ENCODE peak calls at places on chromosome 16, in ten cellular contexts. One of them, this sample, is unnamed.
A peak's percentile ranks its signal among the peaks of the same experiment; 100 is the strongest.

GRCh38 chr16:49602201-49603041 is 228.8 kb downstream of the C16orf78 start:
- DNase-seq in T-helper 9 cell: no peak
- DNase-seq in stimulated activated CD4-positive, alpha-beta T cell treated with anti-CD3 and anti-CD28 coated beads, TNF-alpha, amount 100 ng/mL, for 48 hours: no peak
- DNase-seq in activated CD8-positive, alpha-beta memory T cell treated with anti-CD3 and anti-CD28 coated beads, Interleukin-2, amount 50 U/mL, for 4 hours: no peak
- DNase-seq in dorsolateral prefrontal cortex: peak; percentile 56
- DNase-seq in LHCN-M2: no peak
- DNase-seq in AG08396: no peak
- DNase-seq in GM13976: no peak
- DNase-seq in NCI-H345: no peak
- DNase-seq in heart right ventricle: no peak
- DNase-seq in this sample: no peak

GRCh38 chr16:85998868-85999729 is 100.1 kb downstream of the IRF8 start:
- DNase-seq in GM13976: peak; percentile 35
- DNase-seq in LHCN-M2: no peak
- DNase-seq in T-helper 9 cell: no peak
- DNase-seq in stimulated activated CD4-positive, alpha-beta T cell treated with anti-CD3 and anti-CD28 coated beads, TNF-alpha, amount 100 ng/mL, for 48 hours: no peak
- DNase-seq in AG08396: no peak
- DNase-seq in activated CD8-positive, alpha-beta memory T cell treated with anti-CD3 and anti-CD28 coated beads, Interleukin-2, amount 50 U/mL, for 4 hours: no peak
- DNase-seq in dorsolateral prefrontal cortex: no peak
- DNase-seq in NCI-H345: no peak
- DNase-seq in heart right ventricle: no peak
- DNase-seq in this sample: no peak

GRCh38 chr16:66291833-66292232 is 74.7 kb upstream of the CDH5 start:
- DNase-seq in AG08396: no peak
- DNase-seq in stimulated activated CD4-positive, alpha-beta T cell treated with anti-CD3 and anti-CD28 coated beads, TNF-alpha, amount 100 ng/mL, for 48 hours: no peak
- DNase-seq in NCI-H345: no peak
- DNase-seq in GM13976: no peak
- DNase-seq in heart right ventricle: no peak
- DNase-seq in LHCN-M2: no peak
- DNase-seq in dorsolateral prefrontal cortex: no peak
- DNase-seq in activated CD8-positive, alpha-beta memory T cell treated with anti-CD3 and anti-CD28 coated beads, Interleukin-2, amount 50 U/mL, for 4 hours: no peak
- DNase-seq in T-helper 9 cell: no peak
- DNase-seq in this sample: no peak

GRCh38 chr16:85879975-85880831 is 18.8 kb upstream of the IRF8 start:
- DNase-seq in T-helper 9 cell: no peak
- DNase-seq in dorsolateral prefrontal cortex: no peak
- DNase-seq in activated CD8-positive, alpha-beta memory T cell treated with anti-CD3 and anti-CD28 coated beads, Interleukin-2, amount 50 U/mL, for 4 hours: no peak
- DNase-seq in GM13976: peak; percentile 60
- DNase-seq in LHCN-M2: no peak
- DNase-seq in NCI-H345: no peak
- DNase-seq in heart right ventricle: no peak
- DNase-seq in stimulated activated CD4-positive, alpha-beta T cell treated with anti-CD3 and anti-CD28 coated beads, TNF-alpha, amount 100 ng/mL, for 48 hours: no peak
- DNase-seq in AG08396: no peak
- DNase-seq in this sample: no peak

GRCh38 chr16:84024854-84025253 is 17.7 kb downstream of the SLC38A8 start:
- DNase-seq in dorsolateral prefrontal cortex: no peak
- DNase-seq in NCI-H345: no peak
- DNase-seq in LHCN-M2: peak; percentile 50
- DNase-seq in activated CD8-positive, alpha-beta memory T cell treated with anti-CD3 and anti-CD28 coated beads, Interleukin-2, amount 50 U/mL, for 4 hours: no peak
- DNase-seq in T-helper 9 cell: no peak
- DNase-seq in AG08396: peak; percentile 73
- DNase-seq in stimulated activated CD4-positive, alpha-beta T cell treated with anti-CD3 and anti-CD28 coated beads, TNF-alpha, amount 100 ng/mL, for 48 hours: no peak
- DNase-seq in GM13976: no peak
- DNase-seq in heart right ventricle: no peak
- DNase-seq in this sample: no peak

GRCh38 chr16:31438414-31438813 is 4.2 kb downstream of the ZNF843 start:
- DNase-seq in stimulated activated CD4-positive, alpha-beta T cell treated with anti-CD3 and anti-CD28 coated beads, TNF-alpha, amount 100 ng/mL, for 48 hours: no peak
- DNase-seq in heart right ventricle: no peak
- DNase-seq in NCI-H345: no peak
- DNase-seq in AG08396: no peak
- DNase-seq in LHCN-M2: no peak
- DNase-seq in T-helper 9 cell: no peak
- DNase-seq in GM13976: no peak
- DNase-seq in activated CD8-positive, alpha-beta memory T cell treated with anti-CD3 and anti-CD28 coated beads, Interleukin-2, amount 50 U/mL, for 4 hours: no peak
- DNase-seq in dorsolateral prefrontal cortex: peak; percentile 57
- DNase-seq in this sample: no peak

GRCh38 chr16:11251525-11252481 is 4.2 kb downstream of the SOCS1 start:
- DNase-seq in GM13976: peak; percentile 80
- DNase-seq in activated CD8-positive, alpha-beta memory T cell treated with anti-CD3 and anti-CD28 coated beads, Interleukin-2, amount 50 U/mL, for 4 hours: peak; percentile 81
- DNase-seq in LHCN-M2: no peak
- DNase-seq in stimulated activated CD4-positive, alpha-beta T cell treated with anti-CD3 and anti-CD28 coated beads, TNF-alpha, amount 100 ng/mL, for 48 hours: peak; percentile 79
- DNase-seq in AG08396: peak; percentile 66
- DNase-seq in NCI-H345: no peak
- DNase-seq in T-helper 9 cell: peak; percentile 64
- DNase-seq in heart right ventricle: no peak
- DNase-seq in dorsolateral prefrontal cortex: no peak
- DNase-seq in this sample: no peak

GRCh38 chr16:57916735-57917450 is 54.0 kb downstream of the CNGB1 start:
- DNase-seq in AG08396: no peak
- DNase-seq in dorsolateral prefrontal cortex: no peak
- DNase-seq in T-helper 9 cell: no peak
- DNase-seq in activated CD8-positive, alpha-beta memory T cell treated with anti-CD3 and anti-CD28 coated beads, Interleukin-2, amount 50 U/mL, for 4 hours: no peak
- DNase-seq in NCI-H345: no peak
- DNase-seq in heart right ventricle: no peak
- DNase-seq in LHCN-M2: no peak
- DNase-seq in stimulated activated CD4-positive, alpha-beta T cell treated with anti-CD3 and anti-CD28 coated beads, TNF-alpha, amount 100 ng/mL, for 48 hours: no peak
- DNase-seq in GM13976: no peak
- DNase-seq in this sample: no peak

GRCh38 chr16:67926181-67926742 is 5.4 kb downstream of the CTRL start:
- DNase-seq in NCI-H345: peak; percentile 89
- DNase-seq in AG08396: no peak
- DNase-seq in dorsolateral prefrontal cortex: no peak
- DNase-seq in heart right ventricle: no peak
- DNase-seq in activated CD8-positive, alpha-beta memory T cell treated with anti-CD3 and anti-CD28 coated beads, Interleukin-2, amount 50 U/mL, for 4 hours: no peak
- DNase-seq in T-helper 9 cell: no peak
- DNase-seq in LHCN-M2: peak; percentile 36
- DNase-seq in stimulated activated CD4-positive, alpha-beta T cell treated with anti-CD3 and anti-CD28 coated beads, TNF-alpha, amount 100 ng/mL, for 48 hours: no peak
- DNase-seq in GM13976: no peak
- DNase-seq in this sample: peak; percentile 96

GRCh38 chr16:54284931-54285413 is 1.6 kb downstream of the IRX3 start:
- DNase-seq in T-helper 9 cell: no peak
- DNase-seq in LHCN-M2: peak; percentile 51
- DNase-seq in activated CD8-positive, alpha-beta memory T cell treated with anti-CD3 and anti-CD28 coated beads, Interleukin-2, amount 50 U/mL, for 4 hours: no peak
- DNase-seq in dorsolateral prefrontal cortex: no peak
- DNase-seq in NCI-H345: no peak
- DNase-seq in stimulated activated CD4-positive, alpha-beta T cell treated with anti-CD3 and anti-CD28 coated beads, TNF-alpha, amount 100 ng/mL, for 48 hours: no peak
- DNase-seq in heart right ventricle: no peak
- DNase-seq in AG08396: no peak
- DNase-seq in GM13976: peak; percentile 29
- DNase-seq in this sample: no peak

GRCh38 chr16:90057738-90058173 is 19.4 kb downstream of the PRDM7 start:
- DNase-seq in LHCN-M2: peak; percentile 41
- DNase-seq in activated CD8-positive, alpha-beta memory T cell treated with anti-CD3 and anti-CD28 coated beads, Interleukin-2, amount 50 U/mL, for 4 hours: no peak
- DNase-seq in T-helper 9 cell: no peak
- DNase-seq in heart right ventricle: no peak
- DNase-seq in NCI-H345: no peak
- DNase-seq in AG08396: no peak
- DNase-seq in dorsolateral prefrontal cortex: no peak
- DNase-seq in GM13976: peak; percentile 40
- DNase-seq in stimulated activated CD4-positive, alpha-beta T cell treated with anti-CD3 and anti-CD28 coated beads, TNF-alpha, amount 100 ng/mL, for 48 hours: peak; percentile 20
- DNase-seq in this sample: no peak

GRCh38 chr16:88303405-88303804 is 79.4 kb upstream of the ZNF469 start:
- DNase-seq in activated CD8-positive, alpha-beta memory T cell treated with anti-CD3 and anti-CD28 coated beads, Interleukin-2, amount 50 U/mL, for 4 hours: no peak
- DNase-seq in LHCN-M2: no peak
- DNase-seq in GM13976: no peak
- DNase-seq in NCI-H345: no peak
- DNase-seq in stimulated activated CD4-positive, alpha-beta T cell treated with anti-CD3 and anti-CD28 coated beads, TNF-alpha, amount 100 ng/mL, for 48 hours: no peak
- DNase-seq in AG08396: no peak
- DNase-seq in dorsolateral prefrontal cortex: no peak
- DNase-seq in T-helper 9 cell: no peak
- DNase-seq in heart right ventricle: no peak
- DNase-seq in this sample: no peak

GRCh38 chr16:67741118-67741517 is 22.0 kb upstream of the GFOD2 start:
- DNase-seq in stimulated activated CD4-positive, alpha-beta T cell treated with anti-CD3 and anti-CD28 coated beads, TNF-alpha, amount 100 ng/mL, for 48 hours: no peak
- DNase-seq in GM13976: no peak
- DNase-seq in T-helper 9 cell: no peak
- DNase-seq in LHCN-M2: no peak
- DNase-seq in NCI-H345: no peak
- DNase-seq in dorsolateral prefrontal cortex: no peak
- DNase-seq in activated CD8-positive, alpha-beta memory T cell treated with anti-CD3 and anti-CD28 coated beads, Interleukin-2, amount 50 U/mL, for 4 hours: no peak
- DNase-seq in AG08396: no peak
- DNase-seq in heart right ventricle: no peak
- DNase-seq in this sample: no peak

GRCh38 chr16:83945587-83945986 is 7.5 kb upstream of the OSGIN1 start:
- DNase-seq in GM13976: no peak
- DNase-seq in dorsolateral prefrontal cortex: no peak
- DNase-seq in T-helper 9 cell: no peak
- DNase-seq in LHCN-M2: no peak
- DNase-seq in heart right ventricle: no peak
- DNase-seq in activated CD8-positive, alpha-beta memory T cell treated with anti-CD3 and anti-CD28 coated beads, Interleukin-2, amount 50 U/mL, for 4 hours: no peak
- DNase-seq in NCI-H345: no peak
- DNase-seq in stimulated activated CD4-positive, alpha-beta T cell treated with anti-CD3 and anti-CD28 coated beads, TNF-alpha, amount 100 ng/mL, for 48 hours: no peak
- DNase-seq in AG08396: no peak
- DNase-seq in this sample: no peak

GRCh38 chr16:19605701-19606100 is 50.2 kb downstream of the VPS35L start:
- DNase-seq in dorsolateral prefrontal cortex: no peak
- DNase-seq in AG08396: no peak
- DNase-seq in stimulated activated CD4-positive, alpha-beta T cell treated with anti-CD3 and anti-CD28 coated beads, TNF-alpha, amount 100 ng/mL, for 48 hours: no peak
- DNase-seq in T-helper 9 cell: no peak
- DNase-seq in activated CD8-positive, alpha-beta memory T cell treated with anti-CD3 and anti-CD28 coated beads, Interleukin-2, amount 50 U/mL, for 4 hours: no peak
- DNase-seq in GM13976: no peak
- DNase-seq in NCI-H345: no peak
- DNase-seq in LHCN-M2: no peak
- DNase-seq in heart right ventricle: no peak
- DNase-seq in this sample: no peak

GRCh38 chr16:63057342-63057741 is 1021.1 kb upstream of the CDH8 start:
- DNase-seq in activated CD8-positive, alpha-beta memory T cell treated with anti-CD3 and anti-CD28 coated beads, Interleukin-2, amount 50 U/mL, for 4 hours: no peak
- DNase-seq in T-helper 9 cell: no peak
- DNase-seq in NCI-H345: no peak
- DNase-seq in dorsolateral prefrontal cortex: no peak
- DNase-seq in AG08396: no peak
- DNase-seq in LHCN-M2: no peak
- DNase-seq in heart right ventricle: no peak
- DNase-seq in stimulated activated CD4-positive, alpha-beta T cell treated with anti-CD3 and anti-CD28 coated beads, TNF-alpha, amount 100 ng/mL, for 48 hours: no peak
- DNase-seq in GM13976: no peak
- DNase-seq in this sample: no peak

GRCh38 chr16:69260019-69260418 is 51.1 kb upstream of the VPS4A start:
- DNase-seq in NCI-H345: no peak
- DNase-seq in LHCN-M2: no peak
- DNase-seq in GM13976: no peak
- DNase-seq in dorsolateral prefrontal cortex: no peak
- DNase-seq in activated CD8-positive, alpha-beta memory T cell treated with anti-CD3 and anti-CD28 coated beads, Interleukin-2, amount 50 U/mL, for 4 hours: no peak
- DNase-seq in T-helper 9 cell: no peak
- DNase-seq in heart right ventricle: no peak
- DNase-seq in stimulated activated CD4-positive, alpha-beta T cell treated with anti-CD3 and anti-CD28 coated beads, TNF-alpha, amount 100 ng/mL, for 48 hours: no peak
- DNase-seq in AG08396: no peak
- DNase-seq in this sample: no peak

GRCh38 chr16:3637371-3637923 is 17.0 kb upstream of the DNASE1 start:
- DNase-seq in heart right ventricle: no peak
- DNase-seq in AG08396: no peak
- DNase-seq in NCI-H345: no peak
- DNase-seq in activated CD8-positive, alpha-beta memory T cell treated with anti-CD3 and anti-CD28 coated beads, Interleukin-2, amount 50 U/mL, for 4 hours: no peak
- DNase-seq in GM13976: no peak
- DNase-seq in LHCN-M2: no peak
- DNase-seq in stimulated activated CD4-positive, alpha-beta T cell treated with anti-CD3 and anti-CD28 coated beads, TNF-alpha, amount 100 ng/mL, for 48 hours: no peak
- DNase-seq in T-helper 9 cell: no peak
- DNase-seq in dorsolateral prefrontal cortex: no peak
- DNase-seq in this sample: no peak

GRCh38 chr16:67884684-67885083 is at the start of gene NRN1L:
- DNase-seq in activated CD8-positive, alpha-beta memory T cell treated with anti-CD3 and anti-CD28 coated beads, Interleukin-2, amount 50 U/mL, for 4 hours: no peak
- DNase-seq in heart right ventricle: peak; percentile 92
- DNase-seq in T-helper 9 cell: no peak
- DNase-seq in AG08396: peak; percentile 98
- DNase-seq in GM13976: no peak
- DNase-seq in LHCN-M2: no peak
- DNase-seq in stimulated activated CD4-positive, alpha-beta T cell treated with anti-CD3 and anti-CD28 coated beads, TNF-alpha, amount 100 ng/mL, for 48 hours: no peak
- DNase-seq in dorsolateral prefrontal cortex: peak; percentile 93
- DNase-seq in NCI-H345: peak; percentile 31
- DNase-seq in this sample: peak; percentile 91

GRCh38 chr16:85569615-85570212 is 43.4 kb upstream of the GSE1 start:
- DNase-seq in AG08396: peak; percentile 47
- DNase-seq in stimulated activated CD4-positive, alpha-beta T cell treated with anti-CD3 and anti-CD28 coated beads, TNF-alpha, amount 100 ng/mL, for 48 hours: no peak
- DNase-seq in dorsolateral prefrontal cortex: no peak
- DNase-seq in LHCN-M2: no peak
- DNase-seq in heart right ventricle: no peak
- DNase-seq in NCI-H345: peak; percentile 93
- DNase-seq in T-helper 9 cell: no peak
- DNase-seq in GM13976: peak; percentile 92
- DNase-seq in activated CD8-positive, alpha-beta memory T cell treated with anti-CD3 and anti-CD28 coated beads, Interleukin-2, amount 50 U/mL, for 4 hours: peak; percentile 35
- DNase-seq in this sample: no peak

GRCh38 chr16:88703486-88704309 is 2.5 kb downstream of the RNF166 start:
- DNase-seq in T-helper 9 cell: peak; percentile 60
- DNase-seq in AG08396: no peak
- DNase-seq in stimulated activated CD4-positive, alpha-beta T cell treated with anti-CD3 and anti-CD28 coated beads, TNF-alpha, amount 100 ng/mL, for 48 hours: peak; percentile 48
- DNase-seq in activated CD8-positive, alpha-beta memory T cell treated with anti-CD3 and anti-CD28 coated beads, Interleukin-2, amount 50 U/mL, for 4 hours: peak; percentile 73
- DNase-seq in GM13976: no peak
- DNase-seq in NCI-H345: no peak
- DNase-seq in LHCN-M2: no peak
- DNase-seq in heart right ventricle: peak; percentile 53
- DNase-seq in dorsolateral prefrontal cortex: no peak
- DNase-seq in this sample: no peak

GRCh38 chr16:11025120-11025531 is 80.8 kb downstream of the CLEC16A start:
- DNase-seq in NCI-H345: no peak
- DNase-seq in activated CD8-positive, alpha-beta memory T cell treated with anti-CD3 and anti-CD28 coated beads, Interleukin-2, amount 50 U/mL, for 4 hours: no peak
- DNase-seq in GM13976: peak; percentile 50
- DNase-seq in heart right ventricle: no peak
- DNase-seq in T-helper 9 cell: no peak
- DNase-seq in stimulated activated CD4-positive, alpha-beta T cell treated with anti-CD3 and anti-CD28 coated beads, TNF-alpha, amount 100 ng/mL, for 48 hours: no peak
- DNase-seq in dorsolateral prefrontal cortex: no peak
- DNase-seq in AG08396: no peak
- DNase-seq in LHCN-M2: no peak
- DNase-seq in this sample: peak; percentile 43

GRCh38 chr16:57797526-57798266 is 4.6 kb downstream of the KIFC3 start:
- DNase-seq in activated CD8-positive, alpha-beta memory T cell treated with anti-CD3 and anti-CD28 coated beads, Interleukin-2, amount 50 U/mL, for 4 hours: no peak
- DNase-seq in AG08396: no peak
- DNase-seq in stimulated activated CD4-positive, alpha-beta T cell treated with anti-CD3 and anti-CD28 coated beads, TNF-alpha, amount 100 ng/mL, for 48 hours: no peak
- DNase-seq in heart right ventricle: peak; percentile 40
- DNase-seq in dorsolateral prefrontal cortex: no peak
- DNase-seq in NCI-H345: no peak
- DNase-seq in LHCN-M2: no peak
- DNase-seq in GM13976: no peak
- DNase-seq in T-helper 9 cell: no peak
- DNase-seq in this sample: no peak

GRCh38 chr16:87744750-87745514 is 20.9 kb downstream of the KLHDC4 start:
- DNase-seq in NCI-H345: no peak
- DNase-seq in LHCN-M2: no peak
- DNase-seq in stimulated activated CD4-positive, alpha-beta T cell treated with anti-CD3 and anti-CD28 coated beads, TNF-alpha, amount 100 ng/mL, for 48 hours: no peak
- DNase-seq in AG08396: no peak
- DNase-seq in T-helper 9 cell: no peak
- DNase-seq in activated CD8-positive, alpha-beta memory T cell treated with anti-CD3 and anti-CD28 coated beads, Interleukin-2, amount 50 U/mL, for 4 hours: no peak
- DNase-seq in dorsolateral prefrontal cortex: no peak
- DNase-seq in GM13976: no peak
- DNase-seq in heart right ventricle: no peak
- DNase-seq in this sample: no peak

GRCh38 chr16:57606847-57607501 is 21.5 kb upstream of the ADGRG1 start:
- DNase-seq in LHCN-M2: no peak
- DNase-seq in heart right ventricle: no peak
- DNase-seq in GM13976: peak; percentile 22
- DNase-seq in dorsolateral prefrontal cortex: no peak
- DNase-seq in T-helper 9 cell: no peak
- DNase-seq in activated CD8-positive, alpha-beta memory T cell treated with anti-CD3 and anti-CD28 coated beads, Interleukin-2, amount 50 U/mL, for 4 hours: no peak
- DNase-seq in AG08396: no peak
- DNase-seq in stimulated activated CD4-positive, alpha-beta T cell treated with anti-CD3 and anti-CD28 coated beads, TNF-alpha, amount 100 ng/mL, for 48 hours: no peak
- DNase-seq in NCI-H345: no peak
- DNase-seq in this sample: no peak

GRCh38 chr16:12904041-12904671 is 2.8 kb downstream of the SHISA9 start:
- DNase-seq in T-helper 9 cell: no peak
- DNase-seq in AG08396: no peak
- DNase-seq in heart right ventricle: no peak
- DNase-seq in GM13976: no peak
- DNase-seq in dorsolateral prefrontal cortex: no peak
- DNase-seq in LHCN-M2: no peak
- DNase-seq in stimulated activated CD4-positive, alpha-beta T cell treated with anti-CD3 and anti-CD28 coated beads, TNF-alpha, amount 100 ng/mL, for 48 hours: no peak
- DNase-seq in activated CD8-positive, alpha-beta memory T cell treated with anti-CD3 and anti-CD28 coated beads, Interleukin-2, amount 50 U/mL, for 4 hours: no peak
- DNase-seq in NCI-H345: peak; percentile 6
- DNase-seq in this sample: no peak

GRCh38 chr16:491225-491919 is 36.1 kb upstream of the CAPN15 start:
- DNase-seq in NCI-H345: peak; percentile 78
- DNase-seq in stimulated activated CD4-positive, alpha-beta T cell treated with anti-CD3 and anti-CD28 coated beads, TNF-alpha, amount 100 ng/mL, for 48 hours: no peak
- DNase-seq in dorsolateral prefrontal cortex: no peak
- DNase-seq in GM13976: no peak
- DNase-seq in heart right ventricle: no peak
- DNase-seq in LHCN-M2: no peak
- DNase-seq in T-helper 9 cell: no peak
- DNase-seq in activated CD8-positive, alpha-beta memory T cell treated with anti-CD3 and anti-CD28 coated beads, Interleukin-2, amount 50 U/mL, for 4 hours: no peak
- DNase-seq in AG08396: no peak
- DNase-seq in this sample: no peak

GRCh38 chr16:86986136-86986535 is 331.1 kb downstream of the C16orf95 start:
- DNase-seq in NCI-H345: no peak
- DNase-seq in AG08396: no peak
- DNase-seq in activated CD8-positive, alpha-beta memory T cell treated with anti-CD3 and anti-CD28 coated beads, Interleukin-2, amount 50 U/mL, for 4 hours: no peak
- DNase-seq in heart right ventricle: no peak
- DNase-seq in T-helper 9 cell: no peak
- DNase-seq in stimulated activated CD4-positive, alpha-beta T cell treated with anti-CD3 and anti-CD28 coated beads, TNF-alpha, amount 100 ng/mL, for 48 hours: no peak
- DNase-seq in LHCN-M2: no peak
- DNase-seq in dorsolateral prefrontal cortex: no peak
- DNase-seq in GM13976: no peak
- DNase-seq in this sample: no peak